ENCODE peak calls at places on chromosomes 13 and 19, in eight cellular contexts. A, L, B, V, N, H, Q and P are unnamed samples.

GRCh38 chr19:35088514-35088913 is 27.1 kb upstream of the FXYD3 start:
- DNase-seq in Q (no peak), V (no peak), N (no peak), A (no peak), B (no peak), L (peak), H (no peak), P (peak)

GRCh38 chr13:21020581-21020980 is 40.8 kb downstream of the LATS2 start:
- DNase-seq in Q (no peak), H (no peak), L (no peak), B (no peak), N (peak), V (no peak), A (no peak), P (no peak)

GRCh38 chr19:18875726-18876125 is 20.2 kb downstream of the CERS1 start:
- DNase-seq in B (no peak), V (no peak), L (no peak), N (no peak), H (no peak), A (no peak), Q (no peak), P (no peak)

GRCh38 chr19:14404322-14404721 is 14.8 kb downstream of the DDX39A start:
- DNase-seq in Q (no peak), N (no peak), H (no peak), A (no peak), L (no peak), V (no peak), B (no peak), P (no peak)

GRCh38 chr13:73708393-73708985 is 425.7 kb downstream of the KLF12 start:
- DNase-seq in B (peak), L (peak), H (peak), V (peak), A (peak), N (peak), Q (no peak), P (no peak)

GRCh38 chr19:19570561-19570960 is 32.5 kb downstream of the CILP2 start:
- DNase-seq in Q (no peak), A (no peak), V (no peak), H (no peak), N (no peak), L (no peak), B (no peak), P (no peak)

GRCh38 chr19:17260842-17261325 is 3.7 kb downstream of the USHBP1 start:
- DNase-seq in H (peak), N (peak), L (peak), A (peak), Q (peak), V (peak), B (peak), P (peak)

GRCh38 chr19:1780272-1780957 is 27.1 kb downstream of the ONECUT3 start:
- DNase-seq in L (peak), A (no peak), N (no peak), V (no peak), Q (no peak), H (no peak), B (no peak), P (no peak)

GRCh38 chr13:21458457-21458815 is 667 bp downstream of the ZDHHC20 start:
- DNase-seq in H (peak), L (peak), Q (peak), V (peak), B (peak), A (peak), N (peak), P (peak)

GRCh38 chr13:49641810-49642291 is 13.5 kb downstream of the ARL11 start:
- DNase-seq in N (peak), H (no peak), Q (peak), A (no peak), L (no peak), V (no peak), B (peak), P (peak)

GRCh38 chr13:47033216-47033615 is 136.4 kb upstream of the HTR2A start:
- DNase-seq in H (no peak), Q (no peak), N (peak), B (no peak), L (no peak), A (no peak), V (no peak), P (no peak)

GRCh38 chr19:57280913-57281425 is 684 bp downstream of the ZNF460 start:
- DNase-seq in H (no peak), V (no peak), Q (no peak), B (no peak), A (no peak), N (no peak), L (peak), P (no peak)

GRCh38 chr19:28425431-28425931 is 787.5 kb downstream of the UQCRFS1 start:
- DNase-seq in A (no peak), N (no peak), L (no peak), B (no peak), V (no peak), Q (no peak), H (no peak), P (no peak)

GRCh38 chr13:50691176-50691681 is 152.3 kb downstream of the DLEU7 start:
- DNase-seq in Q (no peak), L (no peak), B (no peak), H (no peak), A (no peak), V (no peak), N (no peak), P (no peak)

GRCh38 chr19:53333071-53333465 is 481 bp upstream of the ZNF845 start:
- DNase-seq in N (peak), L (no peak), A (peak), B (peak), V (peak), Q (peak), H (peak), P (peak)

GRCh38 chr19:32702010-32702409 is 10.4 kb downstream of the NUDT19 start:
- DNase-seq in V (no peak), N (no peak), A (no peak), B (no peak), H (no peak), L (no peak), Q (no peak), P (no peak)

GRCh38 chr19:2355168-2356035 is 4.7 kb upstream of the TMPRSS9 start:
- DNase-seq in N (peak), L (no peak), Q (no peak), B (no peak), A (no peak), H (no peak), V (no peak), P (no peak)

GRCh38 chr19:21838646-21839045 is 2.7 kb upstream of the ZNF43 start:
- DNase-seq in A (no peak), B (no peak), L (no peak), Q (no peak), N (peak), V (no peak), H (no peak), P (no peak)

GRCh38 chr19:42246143-42246868 is 3.9 kb upstream of the GSK3A start:
- DNase-seq in B (peak), Q (peak), L (peak), H (peak), V (peak), N (peak), A (peak), P (peak)

GRCh38 chr19:47486900-47487299 is 2.9 kb upstream of the KPTN start:
- DNase-seq in N (no peak), Q (no peak), L (no peak), A (no peak), B (no peak), H (no peak), V (no peak), P (no peak)

GRCh38 chr19:5293607-5294089 is 47.0 kb downstream of the PTPRS start:
- DNase-seq in B (no peak), H (no peak), N (peak), V (peak), Q (no peak), A (peak), L (no peak), P (no peak)

GRCh38 chr13:34044041-34044440 is 226.1 kb downstream of the RFC3 start:
- DNase-seq in H (no peak), L (no peak), B (peak), Q (no peak), A (peak), V (no peak), N (no peak), P (no peak)

GRCh38 chr13:25249001-25249543 is 38.2 kb downstream of the MTMR6 start:
- DNase-seq in H (no peak), A (no peak), Q (no peak), L (peak), N (no peak), B (no peak), V (no peak), P (no peak)

GRCh38 chr13:94239135-94239534 is 240.3 kb downstream of the DCT start:
- DNase-seq in A (no peak), Q (no peak), N (no peak), B (no peak), L (no peak), H (no peak), V (no peak), P (peak)

GRCh38 chr13:48346583-48346982 is 43.0 kb downstream of the RB1 start:
- DNase-seq in V (no peak), B (no peak), L (no peak), N (no peak), A (no peak), Q (no peak), H (no peak), P (no peak)

GRCh38 chr13:61045197-61045596 is 370.5 kb downstream of the PCDH20 start:
- DNase-seq in H (no peak), Q (no peak), A (no peak), L (no peak), V (no peak), B (no peak), N (no peak), P (no peak)

GRCh38 chr13:77429320-77430142 is 102.6 kb upstream of the MYCBP2 start:
- DNase-seq in V (no peak), A (no peak), B (no peak), Q (no peak), N (peak), L (no peak), H (no peak), P (no peak)

GRCh38 chr19:3622224-3622623 is 4.4 kb downstream of the CACTIN start:
- DNase-seq in H (no peak), B (no peak), N (no peak), L (no peak), A (no peak), V (no peak), Q (no peak), P (no peak)

GRCh38 chr19:3625996-3626472 is 556 bp downstream of the CACTIN start:
- DNase-seq in N (no peak), H (no peak), V (no peak), B (no peak), Q (no peak), L (no peak), A (no peak), P (no peak)

GRCh38 chr19:3623716-3624115 is 2.9 kb downstream of the CACTIN start:
- DNase-seq in N (no peak), H (no peak), A (no peak), Q (no peak), L (no peak), B (no peak), V (no peak), P (no peak)

GRCh38 chr19:3627351-3627723 is 747 bp upstream of the CACTIN start:
- DNase-seq in A (no peak), V (no peak), N (no peak), B (no peak), L (no peak), Q (no peak), H (no peak), P (no peak)

DNA sequence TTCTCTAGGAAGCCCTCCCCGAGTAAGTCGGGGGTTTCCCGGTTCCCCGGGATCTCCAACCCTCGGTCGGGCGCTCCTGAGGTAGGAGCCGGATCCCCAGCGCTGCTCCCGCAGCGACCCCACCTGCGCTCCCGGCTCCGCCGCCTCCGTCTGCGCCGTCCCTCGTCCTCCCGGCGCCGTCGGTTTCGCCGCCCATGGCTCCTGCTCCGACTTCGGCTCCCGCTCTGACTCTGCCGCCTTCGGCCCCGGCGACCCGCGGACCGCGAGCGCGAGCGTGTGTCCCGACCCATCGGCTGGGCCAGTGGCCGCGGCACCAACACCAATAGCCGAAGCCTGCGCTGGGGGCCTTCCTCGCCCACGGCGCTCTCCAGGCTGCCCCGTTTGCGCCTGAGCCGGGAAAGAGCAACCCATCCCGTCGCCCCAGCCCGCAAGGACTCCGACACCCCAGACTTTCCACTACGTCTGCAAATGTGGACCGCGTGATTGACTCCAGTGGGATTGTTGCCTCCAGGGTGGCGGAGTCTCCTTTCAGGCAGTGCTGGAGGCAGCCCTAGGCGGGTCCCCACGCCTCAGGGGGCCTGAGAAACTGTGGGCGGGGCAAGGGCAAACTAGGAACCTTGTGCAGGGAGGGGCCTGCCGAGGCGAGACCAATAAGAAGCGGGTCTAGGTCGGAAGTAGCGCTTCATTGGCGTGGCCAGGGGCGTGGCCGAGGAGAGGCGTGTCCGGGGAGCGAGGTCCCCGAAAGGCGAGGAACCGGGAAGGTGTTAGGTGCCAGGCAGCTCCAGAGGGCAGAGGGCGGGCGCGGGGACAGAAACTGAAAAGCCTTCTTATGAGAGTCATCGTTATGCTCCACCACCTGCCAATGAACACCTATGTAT is at the start of gene CACTIN:
- DNase-seq in L (peak), H (peak), A (peak), Q (peak), B (peak), V (peak), N (peak), P (peak)
- TF ChIP-seq POLR2A in L (peak), H (peak), A (no peak), Q (no peak), B (no peak), V (peak), N (peak), P (peak)

GRCh38 chr13:75769141-75769905 is 133.2 kb downstream of the LMO7 start:
- DNase-seq in B (no peak), H (no peak), A (no peak), V (no peak), Q (no peak), L (no peak), N (no peak), P (no peak)
- TF ChIP-seq POLR2A in B (no peak), H (no peak), A (no peak), V (no peak), Q (no peak), L (no peak), N (no peak), P (no peak)

DNA sequence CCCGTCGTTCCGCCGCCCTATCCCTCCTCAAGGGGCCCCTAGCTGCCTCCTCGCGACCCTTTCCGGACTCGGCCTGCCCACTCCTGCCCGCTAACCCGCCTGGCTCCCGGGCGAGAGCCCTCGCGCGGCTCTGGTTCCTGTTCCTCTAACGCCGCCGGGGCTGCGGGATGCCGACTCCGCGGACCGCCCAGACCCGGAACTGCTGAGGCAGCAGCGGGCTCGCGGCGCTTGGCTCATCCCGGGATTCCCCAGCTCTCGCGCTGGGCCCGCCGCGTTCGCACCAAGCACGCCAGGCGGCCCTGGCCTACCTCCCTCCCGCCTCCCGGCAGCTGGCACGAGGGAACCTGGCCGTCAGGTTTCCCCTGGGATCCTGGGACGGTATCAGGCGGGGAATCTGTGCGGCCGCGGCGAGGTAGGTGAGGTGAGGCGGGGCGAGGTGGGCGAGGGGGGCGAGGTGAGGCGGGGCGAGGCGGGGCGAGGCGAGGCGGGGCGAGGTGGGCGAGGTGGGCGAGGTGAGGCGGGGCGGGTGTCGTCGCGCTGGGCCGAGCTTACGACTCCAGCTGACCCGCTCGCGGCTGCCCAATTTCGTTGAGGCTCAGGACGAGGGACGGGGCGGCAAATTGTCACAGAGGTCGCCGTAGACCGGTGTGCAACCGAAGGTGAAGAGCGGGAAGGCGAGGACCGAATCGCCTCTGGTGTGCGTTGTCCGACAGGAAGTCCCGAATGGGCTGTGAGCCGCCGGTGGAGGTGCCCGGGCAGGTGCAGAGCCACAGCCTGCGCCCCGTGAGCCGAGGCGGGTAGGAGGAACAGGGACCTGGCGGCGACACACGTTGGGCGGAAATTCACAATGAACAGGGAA is at the start of the genes CCDC122 and LACC1:
- DNase-seq in H (peak), Q (peak), B (peak), N (peak), V (peak), A (peak), L (peak), P (peak)
- TF ChIP-seq POLR2A in H (peak), Q (no peak), B (peak), N (peak), V (peak), A (peak), L (peak), P (peak)

GRCh38 chr19:38663957-38664502 is 16.6 kb downstream of the ACTN4 start:
- DNase-seq in Q (peak), A (peak), V (peak), H (no peak), B (no peak), L (no peak), N (peak), P (no peak)
- TF ChIP-seq POLR2A in Q (peak), A (no peak), V (peak), H (no peak), B (no peak), L (no peak), N (no peak), P (no peak)

DNA sequence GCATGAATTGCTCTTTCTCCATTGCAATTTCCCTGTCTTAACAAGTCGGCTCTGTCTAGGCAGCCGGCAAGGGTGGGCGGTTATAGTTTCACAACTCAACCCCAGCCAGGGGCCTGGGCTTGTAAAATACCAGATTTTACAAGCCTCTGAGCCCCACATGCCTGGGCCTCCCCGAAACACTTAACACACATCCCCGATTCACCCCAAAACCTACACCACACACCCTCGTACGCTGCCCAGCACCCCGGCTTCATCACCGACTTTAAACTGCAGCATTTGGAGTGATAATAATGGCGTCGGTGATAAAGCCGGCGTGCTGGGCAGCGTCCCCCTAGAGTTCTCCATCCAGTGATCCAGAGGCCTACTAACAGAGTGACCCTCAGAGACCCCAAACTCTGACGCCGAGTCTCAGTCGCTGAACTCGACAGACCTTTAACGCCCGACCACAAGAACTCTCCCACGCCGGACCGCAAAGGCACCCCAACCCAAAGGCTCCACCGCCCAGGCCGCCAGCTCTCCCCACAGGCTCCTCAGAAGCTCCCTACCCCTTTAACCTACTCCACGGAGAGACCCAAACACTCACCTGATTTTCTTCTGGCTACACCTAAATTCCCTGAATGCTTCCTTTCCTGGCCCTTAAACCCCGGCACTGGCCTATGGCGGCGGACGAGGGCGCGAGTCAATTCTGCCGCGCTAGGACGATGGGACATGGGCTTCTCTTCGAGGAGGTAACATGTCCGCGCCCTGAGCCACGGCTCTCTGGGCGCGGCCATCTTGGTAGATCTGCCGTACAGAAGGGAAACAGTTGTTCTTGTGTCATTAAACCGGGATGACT is at the start of gene ZNF649:
- DNase-seq in N (peak), B (peak), H (peak), Q (peak), L (peak), V (peak), A (peak), P (peak)
- TF ChIP-seq POLR2A in N (no peak), B (no peak), H (no peak), Q (no peak), L (no peak), V (peak), A (peak), P (no peak)